ENCODE peak calls at places on chromosomes 13 and 19, in six cellular contexts. One of them, this sample, is unnamed.
A peak's percentile ranks its signal among the peaks of the same experiment; 100 is the strongest.

GRCh38 chr19:571127-571974 is 1.0 kb upstream of the BSG start:
- DNase-seq in GM23338: peak; percentile 77
- DNase-seq in GM12865: peak; percentile 79
- DNase-seq in natural killer cell: peak; percentile 51
- DNase-seq in cardiac fibroblast: peak; percentile 23
- DNase-seq in astrocyte of the spinal cord: no peak
- DNase-seq in this sample: peak; percentile 53

GRCh38 chr19:43700368-43701015 is 15.4 kb upstream of the IRGC start:
- DNase-seq in GM23338: no peak
- DNase-seq in GM12865: no peak
- DNase-seq in natural killer cell: peak; percentile 15
- DNase-seq in cardiac fibroblast: peak; percentile 76
- DNase-seq in astrocyte of the spinal cord: peak; percentile 83
- DNase-seq in this sample: no peak

GRCh38 chr13:98977568-98978270 is at the start of gene DOCK9:
- DNase-seq in GM23338: peak; percentile 60
- DNase-seq in GM12865: no peak
- DNase-seq in natural killer cell: no peak
- DNase-seq in cardiac fibroblast: peak; percentile 79
- DNase-seq in astrocyte of the spinal cord: peak; percentile 89
- DNase-seq in this sample: no peak

GRCh38 chr19:49514151-49514550 is 1.7 kb downstream of the FCGRT start:
- DNase-seq in GM23338: no peak
- DNase-seq in GM12865: no peak
- DNase-seq in natural killer cell: no peak
- DNase-seq in cardiac fibroblast: no peak
- DNase-seq in astrocyte of the spinal cord: no peak
- DNase-seq in this sample: no peak

GRCh38 chr13:75165543-75166230 is 316.3 kb downstream of the TBC1D4 start:
- DNase-seq in GM23338: no peak
- DNase-seq in GM12865: no peak
- DNase-seq in natural killer cell: no peak
- DNase-seq in cardiac fibroblast: no peak
- DNase-seq in astrocyte of the spinal cord: no peak
- DNase-seq in this sample: no peak

GRCh38 chr19:35216833-35217707 is 11.5 kb downstream of the FAM187B start:
- DNase-seq in GM23338: peak; percentile 60
- DNase-seq in GM12865: peak; percentile 67
- DNase-seq in natural killer cell: no peak
- DNase-seq in cardiac fibroblast: no peak
- DNase-seq in astrocyte of the spinal cord: no peak
- DNase-seq in this sample: peak; percentile 30

GRCh38 chr13:109787135-109787954 is 962 bp upstream of the IRS2 start:
- DNase-seq in GM23338: peak; percentile 74
- DNase-seq in GM12865: no peak
- DNase-seq in natural killer cell: peak; percentile 39
- DNase-seq in cardiac fibroblast: peak; percentile 52
- DNase-seq in astrocyte of the spinal cord: peak; percentile 42
- DNase-seq in this sample: no peak

GRCh38 chr19:2575734-2576481 is 100.0 kb downstream of the GADD45B start:
- DNase-seq in GM23338: no peak
- DNase-seq in GM12865: no peak
- DNase-seq in natural killer cell: no peak
- DNase-seq in cardiac fibroblast: peak; percentile 97
- DNase-seq in astrocyte of the spinal cord: peak; percentile 89
- DNase-seq in this sample: no peak

GRCh38 chr13:33123066-33123940 is 107.1 kb downstream of the KL start:
- DNase-seq in GM23338: peak; percentile 39
- DNase-seq in GM12865: no peak
- DNase-seq in natural killer cell: no peak
- DNase-seq in cardiac fibroblast: no peak
- DNase-seq in astrocyte of the spinal cord: no peak
- DNase-seq in this sample: no peak

GRCh38 chr19:1591421-1592022 is 1.1 kb downstream of the MBD3 start:
- DNase-seq in GM23338: no peak
- DNase-seq in GM12865: no peak
- DNase-seq in natural killer cell: no peak
- DNase-seq in cardiac fibroblast: peak; percentile 13
- DNase-seq in astrocyte of the spinal cord: no peak
- DNase-seq in this sample: no peak

GRCh38 chr19:22545751-22546150 is 88.4 kb upstream of the ZNF492 start:
- DNase-seq in GM23338: peak; percentile 67
- DNase-seq in GM12865: peak; percentile 12
- DNase-seq in natural killer cell: no peak
- DNase-seq in cardiac fibroblast: peak; percentile 29
- DNase-seq in astrocyte of the spinal cord: no peak
- DNase-seq in this sample: peak; percentile 26

GRCh38 chr19:51777570-51778460 is 16.8 kb downstream of the FPR2 start:
- DNase-seq in GM23338: peak; percentile 93
- DNase-seq in GM12865: peak; percentile 74
- DNase-seq in natural killer cell: no peak
- DNase-seq in cardiac fibroblast: peak; percentile 96
- DNase-seq in astrocyte of the spinal cord: peak; percentile 79
- DNase-seq in this sample: peak; percentile 53

GRCh38 chr19:46881092-46881491 is 20.3 kb downstream of the ARHGAP35 start:
- DNase-seq in GM23338: no peak
- DNase-seq in GM12865: no peak
- DNase-seq in natural killer cell: no peak
- DNase-seq in cardiac fibroblast: no peak
- DNase-seq in astrocyte of the spinal cord: no peak
- DNase-seq in this sample: no peak

GRCh38 chr19:33306853-33307792 is 4.8 kb upstream of the CEBPA start:
- DNase-seq in GM23338: no peak
- DNase-seq in GM12865: no peak
- DNase-seq in natural killer cell: no peak
- DNase-seq in cardiac fibroblast: no peak
- DNase-seq in astrocyte of the spinal cord: no peak
- DNase-seq in this sample: no peak

GRCh38 chr19:49042177-49042576 is 1.5 kb upstream of the CGB5 start:
- DNase-seq in GM23338: no peak
- DNase-seq in GM12865: no peak
- DNase-seq in natural killer cell: no peak
- DNase-seq in cardiac fibroblast: peak; percentile 45
- DNase-seq in astrocyte of the spinal cord: no peak
- DNase-seq in this sample: no peak

GRCh38 chr13:36357692-36358091 is 11.5 kb upstream of the SPART start:
- DNase-seq in GM23338: no peak
- DNase-seq in GM12865: no peak
- DNase-seq in natural killer cell: no peak
- DNase-seq in cardiac fibroblast: no peak
- DNase-seq in astrocyte of the spinal cord: no peak
- DNase-seq in this sample: no peak

GRCh38 chr13:30711375-30711774 is 24.0 kb upstream of the ALOX5AP start:
- DNase-seq in GM23338: no peak
- DNase-seq in GM12865: no peak
- DNase-seq in natural killer cell: no peak
- DNase-seq in cardiac fibroblast: peak; percentile 83
- DNase-seq in astrocyte of the spinal cord: peak; percentile 73
- DNase-seq in this sample: no peak

GRCh38 chr13:110228936-110229904 is 77.7 kb downstream of the COL4A1 start:
- DNase-seq in GM23338: no peak
- DNase-seq in GM12865: no peak
- DNase-seq in natural killer cell: no peak
- DNase-seq in cardiac fibroblast: peak; percentile 44
- DNase-seq in astrocyte of the spinal cord: no peak
- DNase-seq in this sample: no peak

GRCh38 chr13:77001963-77002587 is 10.2 kb downstream of the CLN5 start:
- DNase-seq in GM23338: no peak
- DNase-seq in GM12865: no peak
- DNase-seq in natural killer cell: no peak
- DNase-seq in cardiac fibroblast: no peak
- DNase-seq in astrocyte of the spinal cord: no peak
- DNase-seq in this sample: no peak

GRCh38 chr19:1967087-1967608 is 26.2 kb downstream of the CSNK1G2 start:
- DNase-seq in GM23338: no peak
- DNase-seq in GM12865: no peak
- DNase-seq in natural killer cell: peak; percentile 49
- DNase-seq in cardiac fibroblast: no peak
- DNase-seq in astrocyte of the spinal cord: no peak
- DNase-seq in this sample: no peak

GRCh38 chr13:110813646-110814624 is 100.4 kb downstream of the ING1 start:
- DNase-seq in GM23338: no peak
- DNase-seq in GM12865: no peak
- DNase-seq in natural killer cell: no peak
- DNase-seq in cardiac fibroblast: no peak
- DNase-seq in astrocyte of the spinal cord: no peak
- DNase-seq in this sample: no peak

GRCh38 chr19:3785464-3785937 is 680 bp downstream of the MATK start:
- DNase-seq in GM23338: no peak
- DNase-seq in GM12865: no peak
- DNase-seq in natural killer cell: no peak
- DNase-seq in cardiac fibroblast: no peak
- DNase-seq in astrocyte of the spinal cord: no peak
- DNase-seq in this sample: no peak

GRCh38 chr13:21568854-21569253 is 35.1 kb downstream of the MICU2 start:
- DNase-seq in GM23338: no peak
- DNase-seq in GM12865: peak; percentile 24
- DNase-seq in natural killer cell: no peak
- DNase-seq in cardiac fibroblast: no peak
- DNase-seq in astrocyte of the spinal cord: no peak
- DNase-seq in this sample: peak; percentile 24

GRCh38 chr13:112783135-112783945 is 93.5 kb downstream of the ATP11A start:
- DNase-seq in GM23338: no peak
- DNase-seq in GM12865: no peak
- DNase-seq in natural killer cell: no peak
- DNase-seq in cardiac fibroblast: no peak
- DNase-seq in astrocyte of the spinal cord: peak; percentile 44
- DNase-seq in this sample: peak; percentile 14

GRCh38 chr13:21986602-21987001 is 315.7 kb downstream of the FGF9 start:
- DNase-seq in GM23338: no peak
- DNase-seq in GM12865: no peak
- DNase-seq in natural killer cell: no peak
- DNase-seq in cardiac fibroblast: no peak
- DNase-seq in astrocyte of the spinal cord: no peak
- DNase-seq in this sample: no peak

GRCh38 chr19:29812080-29812880 is 489 bp downstream of the CCNE1 start:
- DNase-seq in GM23338: peak; percentile 35
- DNase-seq in GM12865: peak; percentile 23
- DNase-seq in natural killer cell: peak; percentile 25
- DNase-seq in cardiac fibroblast: no peak
- DNase-seq in astrocyte of the spinal cord: no peak
- DNase-seq in this sample: no peak

GRCh38 chr13:59038824-59039223 is 1124.9 kb downstream of the DIAPH3 start:
- DNase-seq in GM23338: no peak
- DNase-seq in GM12865: no peak
- DNase-seq in natural killer cell: no peak
- DNase-seq in cardiac fibroblast: peak; percentile 38
- DNase-seq in astrocyte of the spinal cord: peak; percentile 69
- DNase-seq in this sample: no peak

GRCh38 chr13:40668335-40668734 is 1.9 kb upstream of the FOXO1 start:
- DNase-seq in GM23338: peak; percentile 80
- DNase-seq in GM12865: peak; percentile 73
- DNase-seq in natural killer cell: peak; percentile 21
- DNase-seq in cardiac fibroblast: peak; percentile 36
- DNase-seq in astrocyte of the spinal cord: no peak
- DNase-seq in this sample: peak; percentile 60

GRCh38 chr19:37738371-37738770 is 18.8 kb upstream of the ZNF607 start:
- DNase-seq in GM23338: no peak
- DNase-seq in GM12865: no peak
- DNase-seq in natural killer cell: no peak
- DNase-seq in cardiac fibroblast: no peak
- DNase-seq in astrocyte of the spinal cord: no peak
- DNase-seq in this sample: no peak

GRCh38 chr19:57637379-57637778 is 4.4 kb downstream of the ZNF211 start:
- DNase-seq in GM23338: no peak
- DNase-seq in GM12865: no peak
- DNase-seq in natural killer cell: no peak
- DNase-seq in cardiac fibroblast: no peak
- DNase-seq in astrocyte of the spinal cord: no peak
- DNase-seq in this sample: no peak

DNA sequence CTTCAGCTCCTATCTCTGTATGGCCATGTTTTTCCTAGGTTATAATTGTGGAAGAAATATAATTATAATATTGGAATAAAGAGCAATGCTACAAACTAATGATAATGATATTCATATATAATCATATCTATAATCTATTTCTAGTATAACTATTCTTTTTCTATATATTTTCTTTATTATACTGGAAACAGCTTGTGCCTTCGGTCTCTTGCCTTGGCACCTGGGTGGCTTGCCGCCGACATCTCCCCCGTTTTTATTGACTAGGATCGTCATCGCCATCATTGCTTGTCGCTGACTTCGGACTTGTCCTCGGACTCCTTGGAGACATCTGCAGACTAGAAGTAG is 24.2 kb downstream of the ZNF763 start:
- DNase-seq in GM23338: no peak
- DNase-seq in GM12865: no peak
- DNase-seq in natural killer cell: no peak
- DNase-seq in cardiac fibroblast: no peak
- DNase-seq in astrocyte of the spinal cord: no peak
- DNase-seq in this sample: no peak
- TF ChIP-seq CTCF in GM23338: no peak
- TF ChIP-seq CTCF in GM12865: no peak
- TF ChIP-seq CTCF in natural killer cell: no peak
- TF ChIP-seq CTCF in cardiac fibroblast: no peak
- TF ChIP-seq CTCF in astrocyte of the spinal cord: no peak
- TF ChIP-seq CTCF in this sample: no peak

GRCh38 chr19:39203372-39204341 is at the start of gene SYCN:
- DNase-seq in GM23338: peak; percentile 63
- DNase-seq in GM12865: no peak
- DNase-seq in natural killer cell: no peak
- DNase-seq in cardiac fibroblast: no peak
- DNase-seq in astrocyte of the spinal cord: no peak
- DNase-seq in this sample: no peak
- TF ChIP-seq CTCF in GM23338: no peak
- TF ChIP-seq CTCF in GM12865: no peak
- TF ChIP-seq CTCF in natural killer cell: no peak
- TF ChIP-seq CTCF in cardiac fibroblast: no peak
- TF ChIP-seq CTCF in astrocyte of the spinal cord: no peak
- TF ChIP-seq CTCF in this sample: no peak

DNA sequence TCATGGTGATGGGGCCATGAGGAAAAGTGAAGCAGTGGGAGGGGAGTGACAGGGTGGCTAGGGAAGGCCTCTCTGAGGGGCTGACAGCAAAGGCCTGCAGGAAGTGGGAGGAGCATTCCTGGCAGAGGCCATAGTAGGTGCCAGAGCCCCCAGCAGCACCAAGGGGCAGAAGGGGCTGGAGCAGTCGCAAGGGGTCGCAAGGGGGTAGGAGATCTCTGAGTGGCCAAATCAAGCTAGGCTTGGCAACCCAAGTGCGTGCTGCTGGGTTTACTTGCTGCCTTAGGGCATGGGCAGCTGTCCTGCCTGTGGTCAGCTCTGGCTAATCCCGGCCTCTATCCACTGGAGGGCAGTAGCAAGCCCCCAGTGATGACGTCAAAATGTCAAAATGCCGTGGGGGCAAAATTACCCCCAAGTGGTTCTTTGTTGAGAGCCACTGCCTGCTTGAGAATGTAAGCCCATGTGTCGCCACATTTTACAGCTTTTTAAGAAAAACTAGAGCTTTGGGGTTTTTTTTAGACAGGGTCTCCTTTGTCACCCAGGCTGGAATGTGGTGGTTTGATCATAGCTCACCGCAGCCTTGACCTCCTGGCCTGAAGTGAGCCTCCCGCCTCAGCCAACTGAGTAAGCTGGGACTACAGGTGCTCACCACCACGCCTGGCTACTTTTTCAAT is 11.8 kb downstream of the CCDC97 start:
- DNase-seq in GM23338: peak; percentile 84
- DNase-seq in GM12865: peak; percentile 50
- DNase-seq in natural killer cell: no peak
- DNase-seq in cardiac fibroblast: peak; percentile 75
- DNase-seq in astrocyte of the spinal cord: peak; percentile 85
- DNase-seq in this sample: no peak
- TF ChIP-seq CTCF in GM23338: peak; percentile 66
- TF ChIP-seq CTCF in GM12865: peak; percentile 49
- TF ChIP-seq CTCF in natural killer cell: no peak
- TF ChIP-seq CTCF in cardiac fibroblast: peak; percentile 81
- TF ChIP-seq CTCF in astrocyte of the spinal cord: peak; percentile 85
- TF ChIP-seq CTCF in this sample: peak; percentile 27

GRCh38 chr13:91375119-91375729 is 23.2 kb upstream of the GPC5 start:
- DNase-seq in GM23338: peak; percentile 51
- DNase-seq in GM12865: peak; percentile 54
- DNase-seq in natural killer cell: no peak
- DNase-seq in cardiac fibroblast: peak; percentile 26
- DNase-seq in astrocyte of the spinal cord: peak; percentile 17
- DNase-seq in this sample: peak; percentile 57
- TF ChIP-seq CTCF in GM23338: peak; percentile 65
- TF ChIP-seq CTCF in GM12865: peak; percentile 66
- TF ChIP-seq CTCF in natural killer cell: peak; percentile 32
- TF ChIP-seq CTCF in cardiac fibroblast: peak; percentile 59
- TF ChIP-seq CTCF in astrocyte of the spinal cord: peak; percentile 71
- TF ChIP-seq CTCF in this sample: peak; percentile 61

This sample was measured in GM10248.